ENCODE peak calls at places on chromosomes 1 and 21, in eight cellular contexts. One of them, this sample, is unnamed.

GRCh38 chr21:37582613-37583012 is 216.0 kb downstream of the DYRK1A start:
- DNase-seq in Peyer's patch: no peak
- DNase-seq in GM23338: peak; percentile 40
- DNase-seq in mesenchymal stem cell: peak; percentile 75
- DNase-seq in upper lobe of right lung: no peak
- DNase-seq in HAP-1: peak; percentile 53
- DNase-seq in adrenal gland: peak; percentile 36
- DNase-seq in stomach: no peak
- DNase-seq in this sample: peak; percentile 24

GRCh38 chr1:217526636-217527035 is 104.3 kb downstream of the GPATCH2 start:
- DNase-seq in Peyer's patch: no peak
- DNase-seq in GM23338: no peak
- DNase-seq in mesenchymal stem cell: no peak
- DNase-seq in upper lobe of right lung: no peak
- DNase-seq in HAP-1: no peak
- DNase-seq in adrenal gland: no peak
- DNase-seq in stomach: no peak
- DNase-seq in this sample: no peak

GRCh38 chr1:248906741-248907661 is 966 bp downstream of the PGBD2 start:
- DNase-seq in Peyer's patch: no peak
- DNase-seq in GM23338: peak; percentile 97
- DNase-seq in mesenchymal stem cell: no peak
- DNase-seq in upper lobe of right lung: no peak
- DNase-seq in HAP-1: no peak
- DNase-seq in adrenal gland: no peak
- DNase-seq in stomach: no peak
- DNase-seq in this sample: peak; percentile 35

GRCh38 chr1:116360435-116361173 is 12.4 kb upstream of the ATP1A1 start:
- DNase-seq in Peyer's patch: no peak
- DNase-seq in GM23338: no peak
- DNase-seq in mesenchymal stem cell: peak; percentile 27
- DNase-seq in upper lobe of right lung: no peak
- DNase-seq in HAP-1: no peak
- DNase-seq in adrenal gland: no peak
- DNase-seq in stomach: no peak
- DNase-seq in this sample: no peak

GRCh38 chr1:212226467-212226866 is 58.7 kb upstream of the PPP2R5A start:
- DNase-seq in Peyer's patch: no peak
- DNase-seq in GM23338: no peak
- DNase-seq in mesenchymal stem cell: no peak
- DNase-seq in upper lobe of right lung: no peak
- DNase-seq in HAP-1: no peak
- DNase-seq in adrenal gland: no peak
- DNase-seq in stomach: no peak
- DNase-seq in this sample: no peak

GRCh38 chr1:184160942-184161698 is 109.6 kb downstream of the TSEN15 start:
- DNase-seq in Peyer's patch: no peak
- DNase-seq in GM23338: no peak
- DNase-seq in mesenchymal stem cell: peak; percentile 84
- DNase-seq in upper lobe of right lung: no peak
- DNase-seq in HAP-1: no peak
- DNase-seq in adrenal gland: no peak
- DNase-seq in stomach: no peak
- DNase-seq in this sample: no peak

GRCh38 chr1:51569284-51570062 is 47.4 kb upstream of the OSBPL9 start:
- DNase-seq in Peyer's patch: peak; percentile 67
- DNase-seq in GM23338: peak; percentile 38
- DNase-seq in mesenchymal stem cell: peak; percentile 43
- DNase-seq in upper lobe of right lung: no peak
- DNase-seq in HAP-1: peak; percentile 27
- DNase-seq in adrenal gland: peak; percentile 38
- DNase-seq in stomach: peak; percentile 40
- DNase-seq in this sample: peak; percentile 25

GRCh38 chr1:44655609-44656008 is 18.7 kb downstream of the TMEM53 start:
- DNase-seq in Peyer's patch: peak; percentile 60
- DNase-seq in GM23338: peak; percentile 76
- DNase-seq in mesenchymal stem cell: peak; percentile 25
- DNase-seq in upper lobe of right lung: no peak
- DNase-seq in HAP-1: no peak
- DNase-seq in adrenal gland: no peak
- DNase-seq in stomach: no peak
- DNase-seq in this sample: no peak

GRCh38 chr1:157352817-157353408 is 199.4 kb downstream of the FCRL5 start:
- DNase-seq in Peyer's patch: no peak
- DNase-seq in GM23338: no peak
- DNase-seq in mesenchymal stem cell: no peak
- DNase-seq in upper lobe of right lung: no peak
- DNase-seq in HAP-1: no peak
- DNase-seq in adrenal gland: no peak
- DNase-seq in stomach: no peak
- DNase-seq in this sample: no peak

GRCh38 chr21:46097826-46098286 is at the start of gene COL6A2:
- DNase-seq in Peyer's patch: peak; percentile 62
- DNase-seq in GM23338: peak; percentile 85
- DNase-seq in mesenchymal stem cell: peak; percentile 73
- DNase-seq in upper lobe of right lung: peak; percentile 72
- DNase-seq in HAP-1: peak; percentile 48
- DNase-seq in adrenal gland: peak; percentile 38
- DNase-seq in stomach: peak; percentile 45
- DNase-seq in this sample: peak; percentile 51

GRCh38 chr1:226657788-226658537 is 81.1 kb downstream of the ITPKB start:
- DNase-seq in Peyer's patch: no peak
- DNase-seq in GM23338: no peak
- DNase-seq in mesenchymal stem cell: no peak
- DNase-seq in upper lobe of right lung: no peak
- DNase-seq in HAP-1: no peak
- DNase-seq in adrenal gland: no peak
- DNase-seq in stomach: peak; percentile 80
- DNase-seq in this sample: peak; percentile 52

GRCh38 chr1:180247061-180247460 is 17.0 kb downstream of the LHX4 start:
- DNase-seq in Peyer's patch: no peak
- DNase-seq in GM23338: no peak
- DNase-seq in mesenchymal stem cell: no peak
- DNase-seq in upper lobe of right lung: no peak
- DNase-seq in HAP-1: no peak
- DNase-seq in adrenal gland: no peak
- DNase-seq in stomach: no peak
- DNase-seq in this sample: no peak

GRCh38 chr1:189021577-189021976 is 1456.1 kb downstream of the BRINP3 start:
- DNase-seq in Peyer's patch: no peak
- DNase-seq in GM23338: no peak
- DNase-seq in mesenchymal stem cell: no peak
- DNase-seq in upper lobe of right lung: no peak
- DNase-seq in HAP-1: no peak
- DNase-seq in adrenal gland: no peak
- DNase-seq in stomach: no peak
- DNase-seq in this sample: no peak

GRCh38 chr1:246782120-246782900 is 58.1 kb downstream of the SCCPDH start:
- DNase-seq in Peyer's patch: no peak
- DNase-seq in GM23338: no peak
- DNase-seq in mesenchymal stem cell: peak; percentile 62
- DNase-seq in upper lobe of right lung: no peak
- DNase-seq in HAP-1: no peak
- DNase-seq in adrenal gland: no peak
- DNase-seq in stomach: no peak
- DNase-seq in this sample: no peak

GRCh38 chr1:160284782-160285344 is at the start of gene PEX19:
- DNase-seq in Peyer's patch: peak; percentile 97
- DNase-seq in GM23338: peak; percentile 96
- DNase-seq in mesenchymal stem cell: peak; percentile 94
- DNase-seq in upper lobe of right lung: peak; percentile 96
- DNase-seq in HAP-1: peak; percentile 85
- DNase-seq in adrenal gland: peak; percentile 94
- DNase-seq in stomach: peak; percentile 94
- DNase-seq in this sample: peak; percentile 94

GRCh38 chr1:168293372-168293771 is 12.7 kb downstream of the TBX19 start:
- DNase-seq in Peyer's patch: no peak
- DNase-seq in GM23338: no peak
- DNase-seq in mesenchymal stem cell: no peak
- DNase-seq in upper lobe of right lung: no peak
- DNase-seq in HAP-1: no peak
- DNase-seq in adrenal gland: no peak
- DNase-seq in stomach: no peak
- DNase-seq in this sample: peak; percentile 15

GRCh38 chr1:52032785-52033131 is 852 bp downstream of the KTI12 start:
- DNase-seq in Peyer's patch: peak; percentile 60
- DNase-seq in GM23338: peak; percentile 64
- DNase-seq in mesenchymal stem cell: peak; percentile 92
- DNase-seq in upper lobe of right lung: no peak
- DNase-seq in HAP-1: peak; percentile 16
- DNase-seq in adrenal gland: peak; percentile 42
- DNase-seq in stomach: peak; percentile 44
- DNase-seq in this sample: peak; percentile 32

GRCh38 chr1:151533870-151534269 is 6.2 kb upstream of the TUFT1 start:
- DNase-seq in Peyer's patch: peak; percentile 37
- DNase-seq in GM23338: no peak
- DNase-seq in mesenchymal stem cell: no peak
- DNase-seq in upper lobe of right lung: no peak
- DNase-seq in HAP-1: no peak
- DNase-seq in adrenal gland: no peak
- DNase-seq in stomach: no peak
- DNase-seq in this sample: no peak

GRCh38 chr1:99728494-99729235 is 37.8 kb downstream of the FRRS1 start:
- DNase-seq in Peyer's patch: no peak
- DNase-seq in GM23338: peak; percentile 83
- DNase-seq in mesenchymal stem cell: peak; percentile 45
- DNase-seq in upper lobe of right lung: no peak
- DNase-seq in HAP-1: peak; percentile 48
- DNase-seq in adrenal gland: no peak
- DNase-seq in stomach: no peak
- DNase-seq in this sample: no peak

GRCh38 chr1:109620890-109621289 is 1.3 kb downstream of the AMPD2 start:
- DNase-seq in Peyer's patch: peak; percentile 98
- DNase-seq in GM23338: peak; percentile 95
- DNase-seq in mesenchymal stem cell: peak; percentile 98
- DNase-seq in upper lobe of right lung: peak; percentile 96
- DNase-seq in HAP-1: peak; percentile 81
- DNase-seq in adrenal gland: peak; percentile 90
- DNase-seq in stomach: peak; percentile 91
- DNase-seq in this sample: peak; percentile 89
- H3K4me1 ChIP-seq in Peyer's patch: peaks cover 18% of the 10 kb centered on the region
- H3K4me1 ChIP-seq in GM23338: peaks cover 17% of the 10 kb centered on the region
- H3K4me1 ChIP-seq in mesenchymal stem cell: peaks cover 54% of the 10 kb centered on the region
- H3K4me1 ChIP-seq in upper lobe of right lung: peaks cover 52% of the 10 kb centered on the region
- H3K4me1 ChIP-seq in HAP-1: peaks cover 10% of the 10 kb centered on the region
- H3K4me1 ChIP-seq in adrenal gland: peaks cover 12% of the 10 kb centered on the region
- H3K4me1 ChIP-seq in stomach: peaks cover 65% of the 10 kb centered on the region
- H3K4me1 ChIP-seq in this sample: peaks cover 46% of the 10 kb centered on the region

DNA sequence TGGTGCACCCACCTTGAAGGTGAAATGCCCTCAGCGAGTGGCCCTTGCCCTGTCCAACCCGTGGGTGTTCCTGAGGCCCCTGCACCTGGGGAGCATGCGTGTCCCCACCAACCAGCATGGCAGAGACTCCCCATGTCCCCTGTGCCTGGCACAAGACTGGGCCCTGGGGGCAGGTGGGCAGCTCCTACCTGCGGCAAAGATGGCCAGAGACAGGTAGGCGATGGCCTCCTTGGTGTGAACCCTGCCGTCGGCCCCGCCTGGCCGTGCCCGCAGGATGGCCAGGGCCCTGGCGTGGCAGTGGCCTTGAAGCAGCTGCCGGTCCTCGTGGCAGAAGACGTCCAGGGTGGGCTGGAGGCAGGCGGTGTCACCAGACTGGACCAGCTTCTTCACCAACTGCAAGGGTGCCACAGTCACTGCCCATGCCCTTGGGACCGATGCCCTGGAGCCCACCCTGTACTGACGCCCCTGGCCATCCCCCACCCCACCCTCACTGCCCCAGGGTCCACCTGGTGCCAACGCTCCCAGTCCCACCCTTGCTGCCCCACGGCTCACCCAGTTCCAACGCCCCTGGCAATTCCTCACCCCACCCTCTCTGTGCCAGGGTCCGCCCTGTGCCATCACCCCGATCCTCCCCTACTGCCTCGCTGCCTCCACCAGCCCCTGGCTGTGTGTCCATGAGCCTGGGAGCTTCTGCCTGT is 15.7 kb downstream of the TTC34 start:
- DNase-seq in Peyer's patch: peak; percentile 36
- DNase-seq in GM23338: no peak
- DNase-seq in mesenchymal stem cell: no peak
- DNase-seq in upper lobe of right lung: peak; percentile 60
- DNase-seq in HAP-1: no peak
- DNase-seq in adrenal gland: no peak
- DNase-seq in stomach: peak; percentile 19
- DNase-seq in this sample: peak; percentile 1
- H3K27me3 ChIP-seq in Peyer's patch: peaks cover 4% of the 10 kb centered on the region
- H3K27me3 ChIP-seq in GM23338: peaks cover 3% of the 10 kb centered on the region
- H3K27me3 ChIP-seq in mesenchymal stem cell: no peaks in the 10 kb centered on the region
- H3K27me3 ChIP-seq in upper lobe of right lung: peaks cover 47% of the 10 kb centered on the region
- H3K27me3 ChIP-seq in HAP-1: no peaks in the 10 kb centered on the region
- H3K27me3 ChIP-seq in adrenal gland: peaks cover 34% of the 10 kb centered on the region
- H3K27me3 ChIP-seq in stomach: peaks cover 12% of the 10 kb centered on the region
- H3K27me3 ChIP-seq in this sample: peaks cover 13% of the 10 kb centered on the region

GRCh38 chr1:197914510-197914909 is 2.7 kb upstream of the LHX9 start:
- DNase-seq in Peyer's patch: no peak
- DNase-seq in GM23338: peak; percentile 68
- DNase-seq in mesenchymal stem cell: no peak
- DNase-seq in upper lobe of right lung: no peak
- DNase-seq in HAP-1: no peak
- DNase-seq in adrenal gland: no peak
- DNase-seq in stomach: no peak
- DNase-seq in this sample: no peak
- H3K4me1 ChIP-seq in Peyer's patch: peaks cover 24% of the 10 kb centered on the region
- H3K4me1 ChIP-seq in GM23338: peaks cover 80% of the 10 kb centered on the region
- H3K4me1 ChIP-seq in mesenchymal stem cell: peaks cover 44% of the 10 kb centered on the region
- H3K4me1 ChIP-seq in upper lobe of right lung: peaks cover 66% of the 10 kb centered on the region
- H3K4me1 ChIP-seq in HAP-1: peaks cover 18% of the 10 kb centered on the region
- H3K4me1 ChIP-seq in adrenal gland: peaks cover 21% of the 10 kb centered on the region
- H3K4me1 ChIP-seq in stomach: peaks cover 93% of the 10 kb centered on the region
- H3K4me1 ChIP-seq in this sample: peaks cover 73% of the 10 kb centered on the region

DNA sequence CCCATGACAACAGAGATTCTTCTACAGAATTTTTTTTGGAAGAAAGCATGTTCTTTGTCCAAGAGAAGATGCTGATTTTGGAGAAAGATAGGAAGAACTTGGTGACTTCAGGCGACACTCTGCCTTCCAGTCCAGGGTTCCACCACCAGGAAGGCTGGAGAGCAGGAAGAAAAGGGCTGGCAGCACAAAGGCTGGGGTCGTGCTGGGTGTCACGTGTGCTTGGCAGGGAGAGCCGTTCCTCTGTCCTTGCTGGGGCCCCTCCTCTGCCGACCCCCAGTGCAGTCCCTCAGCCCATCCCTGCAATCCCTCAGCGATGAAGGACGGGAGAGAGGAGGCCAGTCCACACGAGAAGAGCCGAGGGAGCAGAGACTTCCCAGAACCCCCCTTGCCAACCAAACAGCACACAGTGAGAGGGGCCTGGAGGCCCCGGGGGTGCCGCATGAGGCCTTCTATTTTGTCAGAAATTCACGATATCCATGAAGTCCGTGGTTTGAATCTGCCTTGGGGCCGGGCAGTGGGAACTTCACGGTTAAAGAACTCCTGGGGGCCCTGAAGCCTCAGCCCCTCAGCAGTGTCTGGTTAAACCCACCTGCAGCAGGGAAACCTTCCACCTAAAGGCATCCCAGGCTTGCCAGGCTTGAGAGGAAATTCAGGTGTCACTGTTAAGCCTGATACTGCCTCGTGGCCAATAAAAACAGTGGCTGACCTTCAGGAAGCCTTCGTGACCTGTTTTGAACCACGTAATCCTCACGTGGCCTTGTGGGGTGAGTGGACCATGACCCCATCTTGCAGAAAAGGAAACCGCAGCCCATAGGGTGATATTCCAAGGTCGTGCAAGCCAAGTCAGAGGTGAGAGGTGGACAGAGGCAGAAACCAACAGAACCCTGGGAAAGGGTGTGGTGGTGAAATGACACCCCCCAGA is 3.4 kb downstream of the KRTAP10-12 start:
- DNase-seq in Peyer's patch: no peak
- DNase-seq in GM23338: no peak
- DNase-seq in mesenchymal stem cell: no peak
- DNase-seq in upper lobe of right lung: no peak
- DNase-seq in HAP-1: no peak
- DNase-seq in adrenal gland: no peak
- DNase-seq in stomach: no peak
- DNase-seq in this sample: no peak
- H3K27me3 ChIP-seq in Peyer's patch: no peaks in the 10 kb centered on the region
- H3K27me3 ChIP-seq in GM23338: peaks cover 5% of the 10 kb centered on the region
- H3K27me3 ChIP-seq in mesenchymal stem cell: peaks cover 85% of the 10 kb centered on the region
- H3K27me3 ChIP-seq in upper lobe of right lung: peaks cover 57% of the 10 kb centered on the region
- H3K27me3 ChIP-seq in HAP-1: peaks cover 43% of the 10 kb centered on the region
- H3K27me3 ChIP-seq in adrenal gland: peaks cover 57% of the 10 kb centered on the region
- H3K27me3 ChIP-seq in stomach: peaks cover 9% of the 10 kb centered on the region
- H3K27me3 ChIP-seq in this sample: no peaks in the 10 kb centered on the region

This sample was measured in body of pancreas.